ENCODE peak calls at places on chromosomes 12 and 14, in nine cellular contexts. X is tibial nerve; Y is CD8-positive, alpha-beta T cell; F is DND-41; V is PC-3; G is SJCRH30; S is ovary; H is kidney; U is cardiac muscle cell. R is an unnamed sample. For H3K4me1, the result is how much of the 10 kb centered on the place peaks cover.

GRCh38 chr12:53495903-53496751 is 3.1 kb downstream of the MAP3K12 start:
- DNase-seq in Y (no peak), X (peak), U (peak), G (peak), V (no peak), H (peak), F (no peak), S (peak), R (no peak)

GRCh38 chr14:86852530-86852929 is 1140.5 kb downstream of the GALC start:
- DNase-seq in F (no peak), Y (no peak), S (no peak), X (no peak), G (no peak), V (no peak), U (no peak), H (no peak), R (peak)

GRCh38 chr14:65070710-65071033 is 31.6 kb downstream of the MAX start:
- DNase-seq in F (no peak), Y (no peak), S (no peak), U (no peak), X (no peak), V (peak), H (no peak), G (no peak), R (no peak)

GRCh38 chr14:44404021-44404420 is 103.1 kb downstream of the FSCB start:
- DNase-seq in X (no peak), F (no peak), H (no peak), U (peak), S (no peak), V (peak), G (peak), Y (no peak), R (no peak)

GRCh38 chr12:42698213-42698612 is 108.7 kb upstream of the PRICKLE1 start:
- DNase-seq in V (no peak), F (no peak), G (no peak), X (peak), H (no peak), U (peak), S (no peak), Y (no peak), R (no peak)

GRCh38 chr12:89965993-89966392 is 257.4 kb upstream of the ATP2B1 start:
- DNase-seq in X (no peak), G (no peak), U (no peak), V (no peak), H (no peak), Y (no peak), F (no peak), S (no peak), R (no peak)

GRCh38 chr12:2833810-2834209 is 1.0 kb downstream of the NRIP2 start:
- DNase-seq in S (peak), Y (no peak), X (no peak), G (no peak), U (peak), H (peak), V (no peak), F (no peak), R (no peak)

GRCh38 chr12:20646239-20646827 is 48.8 kb upstream of the SLCO1C1 start:
- DNase-seq in X (peak), Y (no peak), S (no peak), H (no peak), U (peak), F (no peak), V (peak), G (peak), R (peak)

GRCh38 chr12:106251636-106252035 is 3.8 kb upstream of the CKAP4 start:
- DNase-seq in H (no peak), S (no peak), G (peak), X (no peak), F (no peak), V (peak), U (peak), Y (no peak), R (peak)

GRCh38 chr12:113796852-113797534 is 169.1 kb downstream of the RBM19 start:
- DNase-seq in F (no peak), H (no peak), X (no peak), V (no peak), U (no peak), Y (no peak), G (peak), S (no peak), R (no peak)

GRCh38 chr12:116542345-116542950 is 16.7 kb upstream of the MAP1LC3B2 start:
- DNase-seq in G (no peak), X (no peak), H (peak), U (no peak), S (no peak), Y (no peak), V (peak), F (no peak), R (no peak)

GRCh38 chr12:127650626-127651025 is 616.3 kb upstream of the TMEM132C start:
- DNase-seq in U (no peak), X (no peak), F (no peak), V (no peak), Y (no peak), S (no peak), G (peak), H (no peak), R (no peak)

GRCh38 chr12:112389228-112389627 is 7.0 kb upstream of the HECTD4 start:
- DNase-seq in X (no peak), U (no peak), Y (no peak), H (no peak), G (no peak), V (peak), F (no peak), S (no peak), R (no peak)

GRCh38 chr12:15982071-15982470 is 70.9 kb downstream of the DERA start:
- DNase-seq in S (no peak), F (no peak), X (no peak), U (peak), H (no peak), G (no peak), V (no peak), Y (no peak), R (no peak)

GRCh38 chr12:76952995-76953394 is 74.2 kb upstream of the CSRP2 start:
- DNase-seq in X (no peak), Y (no peak), F (no peak), S (no peak), U (no peak), V (peak), G (peak), H (no peak), R (no peak)

GRCh38 chr12:64450711-64451486 is 1.0 kb upstream of the TBK1 start:
- DNase-seq in G (peak), F (peak), H (no peak), S (no peak), X (no peak), V (peak), U (peak), Y (no peak), R (peak)

GRCh38 chr12:82650627-82651337 is 35.9 kb upstream of the TMTC2 start:
- DNase-seq in G (peak), V (peak), S (no peak), Y (no peak), X (no peak), U (peak), F (no peak), H (no peak), R (peak)

GRCh38 chr12:75655233-75655879 is 143.9 kb upstream of the KRR1 start:
- DNase-seq in Y (no peak), G (no peak), V (no peak), U (no peak), H (no peak), F (no peak), X (no peak), S (no peak), R (no peak)

GRCh38 chr12:85923767-85924331 is 49.8 kb downstream of the NTS start:
- DNase-seq in X (no peak), V (peak), Y (no peak), S (no peak), H (no peak), U (peak), F (no peak), G (peak), R (no peak)

GRCh38 chr14:55605793-55606192 is 25.8 kb downstream of the KTN1 start:
- DNase-seq in Y (no peak), G (no peak), V (peak), F (no peak), X (no peak), H (no peak), U (no peak), S (no peak), R (no peak)

GRCh38 chr12:110744176-110744575 is 1.5 kb upstream of the PPP1CC start:
- DNase-seq in S (no peak), F (no peak), H (no peak), Y (no peak), G (no peak), U (peak), X (peak), V (peak), R (peak)

GRCh38 chr12:105214141-105214540 is 21.8 kb downstream of the APPL2 start:
- DNase-seq in U (peak), S (no peak), X (no peak), F (no peak), Y (no peak), H (no peak), V (peak), G (no peak), R (peak)

GRCh38 chr12:113040722-113041168 is 15.8 kb upstream of the DTX1 start:
- DNase-seq in H (peak), G (peak), Y (no peak), F (no peak), V (peak), S (no peak), U (peak), X (peak), R (no peak)

GRCh38 chr14:81474156-81474492 is 59.5 kb downstream of the SEL1L start:
- DNase-seq in V (no peak), S (no peak), X (no peak), H (no peak), Y (no peak), F (no peak), G (no peak), U (no peak), R (no peak)

GRCh38 chr14:105150368-105151111 is 18.0 kb downstream of the JAG2 start:
- DNase-seq in F (no peak), Y (no peak), U (no peak), G (no peak), X (no peak), H (peak), V (no peak), S (no peak), R (no peak)

GRCh38 chr14:69096766-69097475 is 56.0 kb downstream of the DCAF5 start:
- DNase-seq in Y (no peak), H (no peak), G (no peak), F (no peak), V (no peak), S (no peak), X (no peak), U (peak), R (no peak)

GRCh38 chr12:57905812-57906475 is 35.4 kb upstream of the ATP23 start:
- DNase-seq in G (no peak), U (no peak), Y (no peak), S (no peak), H (no peak), X (no peak), V (no peak), F (no peak), R (peak)

GRCh38 chr14:74064883-74065282 is 19.4 kb downstream of the ALDH6A1 start:
- DNase-seq in G (no peak), S (no peak), X (no peak), F (no peak), U (peak), V (peak), Y (no peak), H (no peak), R (no peak)

GRCh38 chr12:120983759-120984158 is 5.4 kb downstream of the HNF1A start:
- DNase-seq in G (no peak), U (no peak), F (no peak), H (no peak), X (no peak), S (no peak), V (no peak), Y (no peak), R (no peak)

GRCh38 chr12:95231190-95231589 is 13.6 kb downstream of the VEZT start:
- DNase-seq in V (peak), G (no peak), F (no peak), X (no peak), S (no peak), H (no peak), U (peak), Y (no peak), R (no peak)

GRCh38 chr12:1907652-1908611 is 10.5 kb downstream of the CACNA2D4 start:
- DNase-seq in X (no peak), Y (peak), S (no peak), F (no peak), G (no peak), V (peak), H (peak), U (no peak), R (peak)

GRCh38 chr14:75123991-75124390 is 2.9 kb downstream of the NEK9 start:
- DNase-seq in X (no peak), G (no peak), F (no peak), Y (peak), V (peak), U (peak), H (no peak), S (no peak), R (peak)

GRCh38 chr14:92726933-92727262 is 21.5 kb downstream of the LGMN start:
- DNase-seq in H (no peak), G (no peak), Y (no peak), U (no peak), S (no peak), V (no peak), X (no peak), F (no peak), R (no peak)

GRCh38 chr12:132170094-132170636 is 25.9 kb downstream of the NOC4L start:
- DNase-seq in F (no peak), Y (no peak), H (peak), S (no peak), G (no peak), U (peak), V (peak), X (no peak), R (no peak)

DNA sequence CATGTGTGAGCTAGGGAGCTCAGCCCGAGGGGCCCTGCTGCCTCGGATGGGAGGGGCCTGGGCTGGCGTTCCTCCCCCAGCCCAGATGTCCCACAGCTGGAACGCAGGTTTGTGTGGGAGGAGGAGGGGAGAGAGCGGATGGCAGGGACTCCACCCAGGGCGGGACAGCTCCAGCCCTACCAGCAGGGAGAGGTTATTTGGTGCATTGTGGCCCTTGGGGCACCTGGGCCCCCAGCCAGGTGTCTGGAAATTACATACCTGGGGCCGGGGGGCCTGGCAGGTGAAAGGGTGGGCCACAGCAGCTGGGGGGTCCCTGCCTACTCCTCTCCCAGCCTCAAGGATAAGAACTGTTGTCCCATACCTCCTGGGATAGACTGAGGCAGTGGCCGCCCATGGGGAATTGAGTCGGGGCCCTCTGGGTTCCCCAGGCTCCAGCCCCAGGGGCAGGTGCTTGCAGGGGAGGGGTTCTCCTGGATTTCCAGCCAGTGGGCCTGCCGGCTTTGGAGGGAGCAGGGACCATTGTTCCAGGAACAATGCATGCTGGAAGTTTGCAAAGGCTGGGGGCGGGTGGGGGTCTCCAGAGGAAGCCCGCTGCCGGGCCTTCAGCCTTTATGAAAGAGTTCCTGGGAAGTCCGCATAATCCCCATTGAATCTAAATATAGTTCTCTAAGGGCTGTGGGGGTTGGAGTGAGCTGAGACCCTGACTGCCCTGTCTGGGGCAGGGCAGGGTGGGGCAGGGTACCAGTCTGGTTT is 1.2 kb downstream of the KIF26A start:
- DNase-seq in F (no peak), S (peak), H (peak), Y (no peak), V (no peak), G (no peak), X (no peak), U (no peak), R (no peak)
- H3K4me3 ChIP-seq in F (no peak), S (peak), H (no peak), Y (no peak), V (peak), G (peak), X (peak), U (peak), R (no peak)

DNA sequence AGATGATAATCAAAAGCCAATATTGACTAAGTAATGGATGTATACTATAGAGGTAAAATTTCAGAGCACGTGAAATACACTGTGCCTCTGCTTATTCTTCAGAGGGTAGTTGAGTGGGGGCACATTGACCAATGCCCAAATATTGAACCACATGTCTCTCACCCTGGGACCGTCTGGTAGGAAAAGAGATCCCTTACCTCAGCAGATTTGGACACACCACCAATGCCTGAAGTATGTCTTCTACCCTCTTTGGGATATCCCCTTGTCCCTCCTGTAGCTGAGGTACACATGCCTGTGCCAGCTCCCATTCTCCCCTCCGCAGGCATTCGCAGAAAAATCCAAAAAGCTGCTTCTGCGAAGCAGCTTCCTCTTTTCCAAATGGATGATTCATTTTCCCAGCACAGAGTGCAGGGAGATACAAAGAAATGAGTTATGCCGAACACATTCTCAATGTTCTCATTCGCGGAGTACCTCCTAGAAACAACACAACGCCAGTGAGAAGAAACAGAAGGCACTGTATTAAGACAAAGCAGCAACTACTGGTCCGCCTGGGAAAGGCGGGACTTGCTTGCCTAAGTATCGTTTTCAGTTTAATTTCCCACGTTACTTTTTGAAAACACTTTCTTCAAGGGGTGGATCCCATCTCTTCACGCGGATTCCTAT is 686 bp downstream of the ZFYVE26 start:
- DNase-seq in U (peak), G (peak), S (no peak), X (no peak), Y (no peak), F (no peak), V (peak), H (no peak), R (no peak)
- H3K4me1 ChIP-seq in U (under half), G (under half), S (under half), X (under half), Y (under half), F (under half), V (under half), H (under half), R (under half)

GRCh38 chr12:24014240-24014639 is 64.8 kb upstream of the SOX5 start:
- DNase-seq in S (no peak), H (no peak), U (no peak), X (no peak), G (no peak), V (no peak), Y (no peak), F (no peak), R (no peak)
- H3K27ac ChIP-seq in S (no peak), H (no peak), U (no peak), X (no peak), G (no peak), V (no peak), Y (no peak), F (no peak), R (no peak)

DNA sequence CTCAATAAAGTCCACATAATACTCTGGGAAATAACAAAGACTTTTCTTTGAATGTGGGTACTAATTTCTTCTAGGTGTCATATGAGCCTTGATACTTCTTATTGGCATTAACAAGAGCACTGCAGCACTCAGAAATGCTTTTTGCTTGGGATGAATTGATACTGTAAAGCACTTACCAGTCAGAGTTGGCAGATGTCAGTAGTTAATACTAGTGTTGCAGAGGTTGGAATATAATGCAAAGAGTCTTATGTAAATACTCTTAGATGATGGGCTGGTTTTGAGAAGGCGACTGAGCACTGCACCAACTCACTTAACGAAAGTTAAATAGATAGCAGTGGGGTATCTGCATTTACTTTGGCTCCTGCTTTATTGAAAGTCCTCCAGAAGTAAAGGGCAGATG is 25.6 kb upstream of the MBIP start:
- DNase-seq in X (no peak), S (no peak), H (no peak), Y (no peak), V (no peak), U (no peak), F (no peak), G (no peak), R (no peak)
- H3K4me3 ChIP-seq in X (no peak), S (no peak), H (no peak), Y (no peak), V (no peak), U (no peak), F (no peak), G (no peak), R (no peak)

GRCh38 chr12:124430491-124430890 is 135.6 kb downstream of the RFLNA start:
- DNase-seq in Y (no peak), X (no peak), V (no peak), H (no peak), U (no peak), G (no peak), F (no peak), S (no peak), R (no peak)

GRCh38 chr12:124429535-124429934 is 134.6 kb downstream of the RFLNA start:
- DNase-seq in H (no peak), Y (no peak), V (no peak), G (no peak), U (no peak), X (no peak), S (no peak), F (no peak), R (no peak)

GRCh38 chr12:124426594-124427550 is 132.0 kb downstream of the RFLNA start:
- DNase-seq in H (no peak), F (no peak), X (peak), Y (no peak), G (no peak), U (no peak), V (no peak), S (no peak), R (no peak)

GRCh38 chr12:124428792-124429281 is 133.9 kb downstream of the RFLNA start:
- DNase-seq in U (no peak), G (no peak), F (no peak), V (no peak), Y (no peak), H (no peak), S (no peak), X (no peak), R (no peak)

DNA sequence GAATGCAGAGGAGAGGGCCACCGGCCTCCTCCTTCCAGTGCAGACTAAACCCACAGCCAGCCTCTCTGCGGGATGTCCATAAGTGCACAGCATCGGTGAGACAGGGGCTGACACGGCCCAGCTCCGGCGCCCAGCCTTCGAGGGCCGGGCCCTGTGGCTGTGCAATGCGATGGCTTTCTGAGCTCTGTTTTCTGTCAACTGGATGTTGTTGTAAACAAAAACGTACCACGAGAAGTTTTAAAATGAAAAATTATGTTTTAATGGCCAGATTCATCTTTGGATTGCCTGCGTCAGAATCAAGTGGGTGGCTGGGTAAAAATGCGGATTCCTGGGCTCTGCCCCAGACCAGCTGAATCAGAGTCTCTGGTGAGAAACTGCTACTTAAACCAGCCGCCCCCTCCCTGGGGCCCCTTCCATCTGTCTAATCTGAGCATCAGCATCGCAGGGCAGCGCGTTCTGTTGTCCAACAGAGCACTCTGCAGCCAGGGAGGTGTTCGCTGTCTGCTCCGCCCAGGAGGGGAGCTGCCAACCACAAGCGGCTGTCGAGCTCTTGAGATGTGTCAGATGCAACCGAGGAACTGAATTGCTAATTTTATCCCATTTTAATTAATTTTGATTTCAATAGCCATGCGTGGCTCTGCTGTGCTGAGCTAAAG is 133.4 kb downstream of the RFLNA start:
- DNase-seq in Y (no peak), G (peak), F (no peak), V (no peak), U (peak), X (peak), H (no peak), S (no peak), R (no peak)
- H3K4me1 ChIP-seq in Y (under half), G (under half), F (under half), V (under half), U (under half), X (half or more), H (under half), S (under half), R (under half)

GRCh38 chr12:30098677-30099076 is 314.9 kb upstream of the TMTC1 start:
- DNase-seq in U (no peak), V (no peak), Y (no peak), G (peak), X (no peak), F (no peak), S (no peak), H (no peak), R (no peak)
- H3K27ac ChIP-seq in U (no peak), V (no peak), Y (no peak), G (no peak), X (no peak), F (no peak), S (no peak), H (no peak), R (no peak)

GRCh38 chr12:69879007-69879960 is 54.3 kb downstream of the MYRFL start:
- DNase-seq in U (peak), H (no peak), X (peak), F (peak), S (peak), Y (peak), G (peak), V (peak), R (peak)
- H3K4me3 ChIP-seq in U (no peak), H (no peak), X (peak), F (no peak), S (no peak), Y (no peak), G (peak), V (peak), R (no peak)

R was measured in SJSA1.